ENCODE peak calls at places on chromosomes 1 and 21, in ten cellular contexts. T is AG10803; W is activated CD4-positive, alpha-beta T cell treated with anti-CD3 and anti-CD28 coated beads for 36 hours; R is A172; C is amniotic stem cell; A is fibroblast of the conjunctiva; I is astrocyte of the spinal cord; S is globus pallidus; Z is Ammon's horn; U is LoVo. F is an unnamed sample.

GRCh38 chr1:58109646-58110200 is 436.8 kb downstream of the OMA1 start:
- DNase-seq in T (no peak), W (no peak), R (no peak), C (no peak), A (no peak), I (no peak), S (no peak), Z (no peak), U (no peak), F (no peak)

GRCh38 chr1:192477630-192478029 is 97.9 kb upstream of the RGS1 start:
- DNase-seq in T (peak; percentile 53), W (no peak), R (peak; percentile 57), C (peak; percentile 21), A (peak; percentile 47), I (peak; percentile 76), S (peak; percentile 32), Z (peak; percentile 35), U (peak; percentile 35), F (no peak)

GRCh38 chr1:88191917-88192316 is 492.2 kb upstream of the PKN2 start:
- DNase-seq in T (no peak), W (no peak), R (no peak), C (no peak), A (no peak), I (no peak), S (no peak), Z (no peak), U (no peak), F (no peak)

GRCh38 chr1:119647734-119648619 is at the start of gene ZNF697:
- DNase-seq in T (peak; percentile 99), W (peak; percentile 72), R (peak; percentile 95), C (peak; percentile 95), A (peak; percentile 97), I (peak; percentile 98), S (peak; percentile 98), Z (peak; percentile 99), U (peak; percentile 95), F (peak; percentile 97)

GRCh38 chr1:65812065-65812464 is 19.4 kb downstream of the PDE4B start:
- DNase-seq in T (peak; percentile 86), W (peak; percentile 81), R (peak; percentile 74), C (peak; percentile 59), A (peak; percentile 82), I (peak; percentile 90), S (peak; percentile 50), Z (peak; percentile 54), U (peak; percentile 32), F (no peak)

GRCh38 chr1:36322786-36323635 is 434 bp downstream of the EVA1B start:
- DNase-seq in T (peak; percentile 64), W (peak; percentile 69), R (no peak), C (peak; percentile 14), A (peak; percentile 49), I (peak; percentile 61), S (no peak), Z (no peak), U (no peak), F (peak; percentile 67)

GRCh38 chr1:219088778-219089557 is 84.7 kb upstream of the LYPLAL1 start:
- DNase-seq in T (peak; percentile 93), W (no peak), R (peak; percentile 88), C (peak; percentile 27), A (peak; percentile 95), I (peak; percentile 87), S (peak; percentile 16), Z (peak; percentile 47), U (peak; percentile 27), F (peak; percentile 24)

GRCh38 chr1:223125249-223125648 is 17.8 kb downstream of the TLR5 start:
- DNase-seq in T (no peak), W (no peak), R (no peak), C (no peak), A (no peak), I (no peak), S (no peak), Z (no peak), U (no peak), F (no peak)

GRCh38 chr1:235270625-235271024 is 57.4 kb downstream of the ARID4B start:
- DNase-seq in T (peak; percentile 42), W (no peak), R (peak; percentile 16), C (no peak), A (peak; percentile 23), I (peak; percentile 45), S (peak; percentile 11), Z (no peak), U (no peak), F (no peak)

GRCh38 chr1:85258536-85259117 is 835 bp downstream of the C1orf52 start:
- DNase-seq in T (peak; percentile 62), W (no peak), R (no peak), C (no peak), A (no peak), I (peak; percentile 6), S (no peak), Z (no peak), U (no peak), F (no peak)

GRCh38 chr1:38728176-38728908 is 131.2 kb downstream of the RRAGC start:
- DNase-seq in T (peak; percentile 60), W (peak; percentile 25), R (peak; percentile 40), C (peak; percentile 27), A (peak; percentile 52), I (peak; percentile 72), S (peak; percentile 47), Z (peak; percentile 54), U (no peak), F (peak; percentile 59)

GRCh38 chr1:22767862-22768261 is 57.2 kb downstream of the EPHB2 start:
- DNase-seq in T (no peak), W (no peak), R (no peak), C (no peak), A (no peak), I (no peak), S (no peak), Z (peak; percentile 16), U (no peak), F (no peak)

GRCh38 chr1:109516872-109517271 is 7.3 kb upstream of the AMIGO1 start:
- DNase-seq in T (peak; percentile 41), W (no peak), R (no peak), C (no peak), A (no peak), I (no peak), S (no peak), Z (no peak), U (peak; percentile 54), F (no peak)

GRCh38 chr1:200975458-200975857 is 48.1 kb downstream of the KIF21B start:
- DNase-seq in T (no peak), W (no peak), R (no peak), C (no peak), A (no peak), I (no peak), S (no peak), Z (no peak), U (no peak), F (no peak)

GRCh38 chr1:9075023-9075422 is 5.6 kb upstream of the SLC2A5 start:
- DNase-seq in T (no peak), W (no peak), R (no peak), C (no peak), A (no peak), I (no peak), S (no peak), Z (no peak), U (no peak), F (no peak)

GRCh38 chr1:28329395-28330153 is 734 bp downstream of the MED18 start:
- DNase-seq in T (peak; percentile 40), W (peak; percentile 61), R (no peak), C (no peak), A (no peak), I (peak; percentile 20), S (no peak), Z (no peak), U (no peak), F (peak; percentile 19)

GRCh38 chr21:42757826-42758655 is 104.6 kb downstream of the PDE9A start:
- DNase-seq in T (no peak), W (no peak), R (no peak), C (no peak), A (no peak), I (no peak), S (no peak), Z (no peak), U (no peak), F (no peak)

F was measured in uterus.